ENCODE peak calls at places on chromosomes 13 and 19, in eight cellular contexts. Z is SK-N-SH, T is GM23248, K is lung microvascular endothelial cell, O is substantia nigra, I is uterus, D is tibial nerve, J is NCI-H2029 treated with DMSO at 0.1 percent for 48 hours. P is an unnamed sample.
A peak's percentile ranks its signal among the peaks of the same experiment; 100 is the strongest.

GRCh38 chr19:41599175-41599966 is 23.4 kb downstream of the CEACAM21 start:
- DNase-seq in Z (no peak), T (no peak), K (no peak), O (no peak), I (no peak), D (no peak), J (no peak), P (no peak)

GRCh38 chr13:77511552-77511951 is 24.0 kb upstream of the SCEL start:
- DNase-seq in Z (no peak), T (no peak), K (peak; percentile 66), O (no peak), I (no peak), D (no peak), J (no peak), P (no peak)

GRCh38 chr13:102848956-102849355 is 3.1 kb downstream of the ERCC5 start:
- DNase-seq in Z (no peak), T (no peak), K (no peak), O (no peak), I (no peak), D (no peak), J (no peak), P (no peak)

GRCh38 chr13:99702687-99703319 is 201.5 kb downstream of the TM9SF2 start:
- DNase-seq in Z (no peak), T (no peak), K (no peak), O (no peak), I (no peak), D (no peak), J (no peak), P (no peak)

GRCh38 chr13:28679628-28680027 is 20.7 kb downstream of the POMP start:
- DNase-seq in Z (no peak), T (peak; percentile 61), K (peak; percentile 30), O (no peak), I (no peak), D (no peak), J (no peak), P (no peak)

GRCh38 chr19:27822336-27822735 is 1390.6 kb downstream of the UQCRFS1 start:
- DNase-seq in Z (no peak), T (peak; percentile 36), K (no peak), O (no peak), I (no peak), D (no peak), J (no peak), P (no peak)

GRCh38 chr19:14091086-14091884 is 734 bp upstream of the SAMD1 start:
- DNase-seq in Z (peak; percentile 93), T (peak; percentile 74), K (peak; percentile 71), O (peak; percentile 83), I (peak; percentile 51), D (peak; percentile 14), J (no peak), P (peak; percentile 82)

GRCh38 chr19:35271546-35271945 is 2.8 kb downstream of the USF2 start:
- DNase-seq in Z (no peak), T (no peak), K (no peak), O (no peak), I (no peak), D (no peak), J (no peak), P (no peak)

GRCh38 chr19:45953676-45954075 is 20.0 kb downstream of the NOVA2 start:
- DNase-seq in Z (no peak), T (no peak), K (no peak), O (no peak), I (no peak), D (no peak), J (no peak), P (no peak)

GRCh38 chr13:47114030-47114429 is 217.2 kb upstream of the HTR2A start:
- DNase-seq in Z (no peak), T (peak; percentile 90), K (no peak), O (no peak), I (no peak), D (no peak), J (no peak), P (no peak)